ENCODE peak calls at places on chromosomes 3 and 15, in six cellular contexts. S is HCT116, X is Panc1, M is SK-N-SH, N is breast epithelium, B is spleen. K is an unnamed sample.

GRCh38 chr3:28575100-28575747 is 226.6 kb upstream of the AZI2 start:
- DNase-seq in S (no peak), X (no peak), M (peak; percentile 77), N (no peak), B (peak; percentile 70), K (no peak)

GRCh38 chr3:71453822-71454512 is 129.6 kb downstream of the FOXP1 start:
- DNase-seq in S (no peak), X (no peak), M (no peak), N (no peak), B (no peak), K (no peak)

GRCh38 chr3:43960448-43960840 is 269.7 kb downstream of the ABHD5 start:
- DNase-seq in S (no peak), X (no peak), M (no peak), N (no peak), B (no peak), K (no peak)

GRCh38 chr3:60636846-60637245 is 614.4 kb downstream of the FHIT start:
- DNase-seq in S (no peak), X (no peak), M (no peak), N (no peak), B (no peak), K (no peak)

GRCh38 chr15:74809242-74809641 is 3.4 kb upstream of the LMAN1L start:
- DNase-seq in S (no peak), X (no peak), M (no peak), N (no peak), B (no peak), K (no peak)

GRCh38 chr3:141268281-141268680 is 36.7 kb downstream of the PXYLP1 start:
- DNase-seq in S (no peak), X (no peak), M (no peak), N (no peak), B (no peak), K (no peak)

GRCh38 chr3:11118181-11118682 is 36.1 kb upstream of the HRH1 start:
- DNase-seq in S (no peak), X (no peak), M (no peak), N (no peak), B (no peak), K (no peak)

GRCh38 chr3:16304065-16305010 is 39.3 kb downstream of the OXNAD1 start:
- DNase-seq in S (no peak), X (no peak), M (no peak), N (no peak), B (no peak), K (no peak)

GRCh38 chr15:89333959-89334509 is 590 bp downstream of the POLG start:
- DNase-seq in S (no peak), X (no peak), M (no peak), N (no peak), B (no peak), K (no peak)

GRCh38 chr3:178382388-178383061 is 153.7 kb upstream of the KCNMB2 start:
- DNase-seq in S (no peak), X (no peak), M (no peak), N (no peak), B (no peak), K (no peak)

GRCh38 chr15:92625297-92625980 is 30.1 kb downstream of the FAM174B start:
- DNase-seq in S (no peak), X (no peak), M (no peak), N (no peak), B (no peak), K (no peak)

GRCh38 chr3:159765025-159765859 is 223.4 kb upstream of the IL12A start:
- DNase-seq in S (peak; percentile 85), X (peak; percentile 85), M (peak; percentile 74), N (peak; percentile 93), B (no peak), K (no peak)

GRCh38 chr3:4030567-4030966 is 231.3 kb downstream of the LRRN1 start:
- DNase-seq in S (no peak), X (no peak), M (no peak), N (no peak), B (no peak), K (no peak)

GRCh38 chr15:40918146-40918798 is 10.9 kb upstream of the DLL4 start:
- DNase-seq in S (no peak), X (no peak), M (no peak), N (no peak), B (peak; percentile 74), K (no peak)

GRCh38 chr15:83930813-83931212 is 276.9 kb downstream of the ADAMTSL3 start:
- DNase-seq in S (no peak), X (no peak), M (no peak), N (no peak), B (no peak), K (no peak)

GRCh38 chr15:56757884-56758283 is 24.6 kb upstream of the ZNF280D start:
- DNase-seq in S (no peak), X (no peak), M (no peak), N (no peak), B (no peak), K (no peak)

GRCh38 chr3:148026009-148026588 is 616.9 kb downstream of the ZIC1 start:
- DNase-seq in S (no peak), X (no peak), M (no peak), N (no peak), B (no peak), K (no peak)

GRCh38 chr15:39704684-39705083 is 78.0 kb downstream of the FSIP1 start:
- DNase-seq in S (no peak), X (no peak), M (no peak), N (no peak), B (no peak), K (no peak)

GRCh38 chr3:71063768-71064287 is 519.7 kb downstream of the FOXP1 start:
- DNase-seq in S (no peak), X (no peak), M (peak; percentile 53), N (no peak), B (peak; percentile 77), K (no peak)

GRCh38 chr3:97647441-97647840 is 117.1 kb upstream of the ARL6 start:
- DNase-seq in S (no peak), X (no peak), M (no peak), N (no peak), B (no peak), K (no peak)

DNA sequence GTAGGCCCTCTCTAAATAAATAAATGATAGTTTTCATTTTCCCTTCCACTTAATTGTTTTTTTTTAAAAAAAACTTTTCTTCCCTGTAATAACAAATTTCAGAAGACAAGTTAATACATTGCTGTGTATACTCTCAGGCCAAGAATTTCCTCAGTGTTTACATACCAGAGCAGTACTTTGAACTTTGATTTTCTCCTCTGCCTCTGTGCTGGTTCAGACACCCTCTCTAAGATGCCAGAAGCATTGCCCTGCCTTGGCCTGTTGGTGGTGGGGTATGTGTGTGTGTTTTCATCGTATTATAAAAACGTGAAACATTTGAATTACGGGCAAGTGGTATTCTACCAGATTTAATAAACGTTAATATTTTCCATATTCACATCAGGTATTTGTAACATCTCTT is 70.1 kb downstream of the SMAD3 start:
- DNase-seq in S (no peak), X (no peak), M (no peak), N (no peak), B (no peak), K (no peak)
- TF ChIP-seq POLR2AphosphoS5 in S (no peak), X (no peak), M (no peak), N (no peak), B (no peak), K (peak; percentile 17)

GRCh38 chr3:169103941-169104340 is 559.6 kb downstream of the MECOM start:
- DNase-seq in S (no peak), X (no peak), M (no peak), N (no peak), B (no peak), K (no peak)
- H3K36me3 ChIP-seq in S (no peaks in the 10 kb centered on the region), X (no peaks in the 10 kb centered on the region), M (no peaks in the 10 kb centered on the region), N (no peaks in the 10 kb centered on the region), B (no peaks in the 10 kb centered on the region), K (no peaks in the 10 kb centered on the region)

DNA sequence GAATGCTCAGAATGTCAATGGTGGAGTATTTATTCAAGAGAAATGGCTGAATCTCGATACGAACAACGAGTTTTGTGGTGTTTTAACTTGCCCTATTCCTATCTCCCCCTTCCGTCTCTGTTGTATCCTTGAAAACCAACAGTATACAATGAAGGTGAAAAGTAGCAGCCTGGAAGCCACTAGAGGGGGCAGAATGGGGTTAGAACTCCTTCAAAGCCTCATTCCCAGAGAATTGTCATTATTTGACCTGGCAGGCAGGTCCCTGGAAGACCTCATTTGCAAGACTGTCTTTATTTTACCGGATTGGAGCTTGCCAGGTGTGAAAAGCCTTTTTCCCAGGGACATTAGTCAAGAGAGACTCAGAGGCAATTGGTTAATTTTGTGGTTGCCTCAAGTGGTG is 139.4 kb downstream of the LRRC28 start:
- DNase-seq in S (no peak), X (no peak), M (no peak), N (no peak), B (no peak), K (no peak)
- TF ChIP-seq CTCF in S (no peak), X (peak; percentile 11), M (peak; percentile 11), N (no peak), B (no peak), K (no peak)

DNA sequence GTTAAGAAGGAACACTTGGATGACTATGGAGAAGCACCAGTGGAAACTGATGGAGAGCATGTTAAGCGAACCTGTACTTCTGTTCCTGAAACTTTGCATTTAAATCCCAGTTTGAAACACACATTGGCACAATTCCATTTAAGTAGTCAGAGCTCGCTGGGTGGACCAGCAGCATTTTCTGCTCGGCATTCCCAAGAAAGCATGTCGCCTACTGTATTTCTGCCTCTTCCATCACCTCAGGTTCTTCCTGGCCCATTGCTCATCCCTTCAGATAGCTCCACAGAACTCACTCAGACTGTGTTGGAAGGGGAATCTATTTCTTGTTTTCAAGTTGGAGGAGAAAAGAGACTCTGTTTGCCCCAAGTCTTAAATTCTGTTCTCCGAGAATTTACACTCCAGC is 3.0 kb downstream of the SKIL start:
- DNase-seq in S (no peak), X (no peak), M (no peak), N (no peak), B (no peak), K (no peak)
- TF ChIP-seq POLR2AphosphoS5 in S (no peak), X (no peak), M (no peak), N (no peak), B (no peak), K (no peak)

GRCh38 chr3:9387322-9387655 is 10.1 kb upstream of the SETD5 start:
- DNase-seq in S (no peak), X (no peak), M (no peak), N (no peak), B (no peak), K (no peak)
- H3K36me3 ChIP-seq in S (peaks cover 79% of the 10 kb centered on the region), X (peaks cover 53% of the 10 kb centered on the region), M (peaks cover 84% of the 10 kb centered on the region), N (peaks cover 4% of the 10 kb centered on the region), B (peaks cover 97% of the 10 kb centered on the region), K (peaks cover 3% of the 10 kb centered on the region)